ENCODE peak calls at places on chromosomes 6 and 20, in ten cellular contexts. F is activated naive CD8-positive, alpha-beta T cell treated with anti-CD3 and anti-CD28 coated beads, Interleukin-2, amount 50 U/mL, for 24 hours; E is H54; Y is MCF 10A; Q is H9; H is PC-3; X is activated naive CD4-positive, alpha-beta T cell treated with Interleukin-2 at 50 U/mL for 16 hours; P is GM03348; S is mesenchymal stem cell; Z is iPS-NIHi11. M is an unnamed sample.

GRCh38 chr6:149340200-149340599 is 22.7 kb downstream of the TAB2 start:
- DNase-seq in Z (no peak), Q (no peak), S (no peak), P (no peak), F (no peak), X (no peak), Y (no peak), E (no peak), H (no peak), M (no peak)

GRCh38 chr6:2132416-2132815 is 113.0 kb downstream of the GMDS start:
- DNase-seq in S (no peak), H (peak), X (no peak), Q (no peak), P (no peak), E (no peak), Z (no peak), F (no peak), Y (peak), M (no peak)

GRCh38 chr6:155154158-155154830 is 109.5 kb upstream of the CLDN20 start:
- DNase-seq in E (no peak), Q (no peak), X (peak), P (peak), Y (peak), S (peak), H (peak), F (peak), Z (no peak), M (peak)

GRCh38 chr6:157849288-157850017 is 26.4 kb downstream of the SNX9 start:
- DNase-seq in S (no peak), Q (no peak), F (no peak), X (no peak), Z (no peak), E (no peak), Y (no peak), H (no peak), P (no peak), M (no peak)

GRCh38 chr6:56808871-56809359 is 146.0 kb upstream of the BEND6 start:
- DNase-seq in F (no peak), E (peak), H (peak), Q (no peak), Z (no peak), Y (peak), P (peak), X (no peak), S (peak), M (no peak)

GRCh38 chr6:143187173-143187908 is 126.7 kb downstream of the AIG1 start:
- DNase-seq in F (no peak), Z (no peak), E (no peak), H (peak), X (no peak), Y (peak), P (peak), Q (no peak), S (peak), M (no peak)

GRCh38 chr20:25863536-25864325 is 167.1 kb upstream of the ZNF337 start:
- DNase-seq in P (no peak), E (no peak), Q (peak), F (no peak), H (peak), Z (no peak), S (no peak), X (no peak), Y (no peak), M (peak)

GRCh38 chr20:46549188-46549967 is 1.1 kb downstream of the OCSTAMP start:
- DNase-seq in P (no peak), Y (no peak), F (no peak), S (no peak), X (no peak), Z (no peak), E (no peak), Q (no peak), H (no peak), M (no peak)

GRCh38 chr20:46293084-46293483 is 15.2 kb downstream of the CDH22 start:
- DNase-seq in E (peak), S (peak), Y (peak), F (no peak), X (no peak), Q (no peak), Z (peak), P (peak), H (peak), M (no peak)

GRCh38 chr6:3946779-3947178 is 97.6 kb downstream of the FAM50B start:
- DNase-seq in H (no peak), E (no peak), S (no peak), Z (no peak), P (peak), F (no peak), Q (peak), X (no peak), Y (no peak), M (no peak)